ENCODE peak calls at places on chromosomes 6 and 20, in seven cellular contexts. I is trophoblast cell, E is neuronal stem cell, B is mesendoderm, M is mesenchymal stem cell, C is IMR-90, Q is H1. U is an unnamed sample.

GRCh38 chr6:90319979-90320667 is 23.5 kb upstream of the BACH2 start:
- DNase-seq in E (no peak), C (no peak), B (no peak), I (no peak), M (no peak), Q (no peak), U (no peak)

GRCh38 chr6:166898910-166899309 is 57.4 kb downstream of the RNASET2 start:
- DNase-seq in C (no peak), Q (no peak), B (no peak), E (no peak), I (no peak), M (no peak), U (no peak)

GRCh38 chr6:53361549-53362031 is 12.8 kb upstream of the ELOVL5 start:
- DNase-seq in Q (no peak), E (no peak), M (no peak), C (peak), I (no peak), B (peak), U (no peak)

GRCh38 chr6:116190550-116190949 is 63.3 kb downstream of the TSPYL4 start:
- DNase-seq in C (peak), M (no peak), Q (no peak), E (no peak), I (no peak), B (no peak), U (no peak)

GRCh38 chr6:169640347-169640972 is 61.4 kb downstream of the WDR27 start:
- DNase-seq in E (no peak), M (no peak), C (peak), B (no peak), Q (no peak), I (no peak), U (peak)

GRCh38 chr6:23705691-23706090 is 420.3 kb upstream of the NRSN1 start:
- DNase-seq in B (no peak), Q (no peak), I (no peak), E (no peak), C (no peak), M (no peak), U (no peak)

GRCh38 chr6:140051521-140052455 is 677.3 kb upstream of the CITED2 start:
- DNase-seq in M (peak), E (no peak), B (no peak), Q (no peak), C (peak), I (peak), U (no peak)

GRCh38 chr20:46055269-46055668 is 26.3 kb downstream of the SLC12A5 start:
- DNase-seq in E (no peak), C (no peak), Q (no peak), B (no peak), M (no peak), I (no peak), U (no peak)

GRCh38 chr6:168371185-168371584 is 51.6 kb upstream of the DACT2 start:
- DNase-seq in B (no peak), I (no peak), E (no peak), M (no peak), Q (no peak), C (no peak), U (no peak)

GRCh38 chr6:34414999-34415858 is 10.6 kb downstream of the RPS10 start:
- DNase-seq in B (peak), M (peak), Q (no peak), E (no peak), C (peak), I (no peak), U (no peak)

GRCh38 chr20:5657190-5657872 is 92.9 kb upstream of the SHLD1 start:
- DNase-seq in E (no peak), Q (no peak), B (no peak), I (peak), C (peak), M (peak), U (no peak)

GRCh38 chr6:485655-486054 is 94.1 kb downstream of the IRF4 start:
- DNase-seq in E (no peak), B (no peak), M (no peak), Q (no peak), I (no peak), C (no peak), U (no peak)

DNA sequence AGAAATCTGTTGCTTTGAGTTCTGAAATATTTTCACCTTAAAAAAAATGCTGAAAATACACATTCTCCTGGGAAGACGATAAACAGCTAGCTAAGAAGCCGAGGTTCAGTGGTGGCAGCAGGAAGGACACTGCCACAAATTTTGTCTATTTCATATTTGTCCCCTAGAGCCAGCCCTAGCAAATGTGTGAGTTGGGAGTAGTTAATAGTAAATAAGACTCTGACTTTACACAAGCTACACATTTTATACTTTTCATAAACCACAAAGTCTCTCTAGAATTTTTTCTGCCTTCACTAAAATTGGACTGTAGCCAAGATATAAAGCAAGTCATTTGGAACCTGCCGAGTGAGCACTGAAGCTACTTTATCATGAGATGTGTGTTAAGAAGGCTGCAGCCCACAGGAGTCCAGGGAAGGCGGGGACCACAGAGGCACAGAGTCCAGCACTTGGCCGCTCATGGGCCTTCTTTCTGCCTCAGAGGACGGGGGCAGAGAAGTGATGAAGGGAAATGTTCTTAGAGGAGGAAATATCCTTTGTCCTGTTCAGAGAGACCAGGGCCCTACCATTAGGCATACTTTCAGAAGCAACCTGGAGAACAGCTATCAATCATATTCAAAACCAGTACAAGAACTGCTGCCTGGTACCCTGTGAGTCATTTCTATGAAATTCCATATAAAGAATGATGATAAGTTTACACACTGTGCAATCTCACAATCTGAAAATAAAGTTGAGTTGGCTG is 241.7 kb upstream of the TAB2 start:
- DNase-seq in M (no peak), Q (no peak), I (no peak), C (peak), B (no peak), E (no peak), U (no peak)
- H3K4ac ChIP-seq in M (no peak), Q (no peak), I (no peak), C (no peak), B (no peak), E (no peak), U (no peak)

GRCh38 chr20:53214392-53214791 is 242.2 kb downstream of the TSHZ2 start:
- DNase-seq in Q (no peak), C (no peak), E (no peak), M (no peak), I (no peak), B (no peak), U (no peak)

GRCh38 chr20:53208110-53208908 is 236.2 kb downstream of the TSHZ2 start:
- DNase-seq in Q (peak), M (no peak), E (peak), C (no peak), B (peak), I (no peak), U (peak)

GRCh38 chr20:53210041-53210440 is 237.9 kb downstream of the TSHZ2 start:
- DNase-seq in C (no peak), E (no peak), B (no peak), M (no peak), Q (no peak), I (no peak), U (no peak)

GRCh38 chr20:53212018-53212417 is 239.9 kb downstream of the TSHZ2 start:
- DNase-seq in Q (no peak), E (no peak), I (no peak), C (no peak), B (no peak), M (no peak), U (no peak)

GRCh38 chr20:53210931-53211330 is 238.8 kb downstream of the TSHZ2 start:
- DNase-seq in M (no peak), B (no peak), E (no peak), I (no peak), C (no peak), Q (no peak), U (no peak)
- H3K4ac ChIP-seq in M (no peak), B (no peak), E (no peak), I (no peak), C (no peak), Q (no peak), U (no peak)

GRCh38 chr6:155399062-155399746 is 56.4 kb downstream of the NOX3 start:
- DNase-seq in C (no peak), Q (no peak), E (no peak), B (no peak), M (no peak), I (no peak), U (no peak)
- H3K4ac ChIP-seq in C (no peak), Q (no peak), E (no peak), B (no peak), M (no peak), I (no peak), U (no peak)

GRCh38 chr20:35901678-35902544 is 52.4 kb downstream of the SCAND1 start:
- DNase-seq in E (no peak), B (no peak), I (peak), Q (no peak), C (peak), M (peak), U (no peak)
- H3K4ac ChIP-seq in E (peak), B (no peak), I (no peak), Q (no peak), C (peak), M (no peak), U (no peak)

DNA sequence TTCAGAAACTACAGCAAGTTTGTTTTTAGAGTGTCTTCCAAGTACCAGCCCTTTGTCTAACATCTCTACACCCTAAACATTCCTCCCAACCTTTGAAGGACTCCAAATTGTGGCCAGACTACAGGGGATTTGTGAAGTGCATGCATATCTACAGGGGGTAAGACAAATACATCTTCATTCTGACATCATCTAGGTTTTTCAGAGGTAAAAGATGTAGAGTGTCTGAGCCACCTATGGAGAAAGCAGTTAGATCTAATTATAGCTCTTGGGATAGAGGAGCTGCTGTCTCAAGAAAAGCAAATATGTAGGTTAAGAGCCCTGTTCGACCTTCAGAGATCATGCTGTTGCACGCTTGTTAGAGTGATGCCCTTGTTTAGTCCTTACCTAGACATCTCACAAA is 617.7 kb upstream of the AGPAT4 start:
- DNase-seq in Q (no peak), E (no peak), B (peak), I (no peak), C (no peak), M (no peak), U (no peak)
- H3K4ac ChIP-seq in Q (no peak), E (no peak), B (no peak), I (no peak), C (no peak), M (no peak), U (no peak)

GRCh38 chr6:45460166-45460565 is 82.4 kb upstream of the SUPT3H start:
- DNase-seq in C (no peak), Q (no peak), B (no peak), E (no peak), M (no peak), I (no peak), U (no peak)

GRCh38 chr6:45455408-45455807 is 77.7 kb upstream of the SUPT3H start:
- DNase-seq in I (no peak), E (no peak), B (no peak), M (no peak), Q (no peak), C (no peak), U (no peak)

GRCh38 chr6:45454008-45454911 is 76.5 kb upstream of the SUPT3H start:
- DNase-seq in M (peak), C (peak), E (no peak), Q (no peak), B (peak), I (no peak), U (no peak)

GRCh38 chr6:45458672-45459071 is 80.9 kb upstream of the SUPT3H start:
- DNase-seq in B (no peak), M (peak), E (no peak), C (no peak), I (no peak), Q (no peak), U (no peak)

GRCh38 chr6:45457141-45457540 is 79.4 kb upstream of the SUPT3H start:
- DNase-seq in I (no peak), E (no peak), B (no peak), Q (no peak), C (no peak), M (no peak), U (no peak)
- H3K4ac ChIP-seq in I (no peak), E (no peak), B (no peak), Q (no peak), C (peak), M (no peak), U (no peak)

DNA sequence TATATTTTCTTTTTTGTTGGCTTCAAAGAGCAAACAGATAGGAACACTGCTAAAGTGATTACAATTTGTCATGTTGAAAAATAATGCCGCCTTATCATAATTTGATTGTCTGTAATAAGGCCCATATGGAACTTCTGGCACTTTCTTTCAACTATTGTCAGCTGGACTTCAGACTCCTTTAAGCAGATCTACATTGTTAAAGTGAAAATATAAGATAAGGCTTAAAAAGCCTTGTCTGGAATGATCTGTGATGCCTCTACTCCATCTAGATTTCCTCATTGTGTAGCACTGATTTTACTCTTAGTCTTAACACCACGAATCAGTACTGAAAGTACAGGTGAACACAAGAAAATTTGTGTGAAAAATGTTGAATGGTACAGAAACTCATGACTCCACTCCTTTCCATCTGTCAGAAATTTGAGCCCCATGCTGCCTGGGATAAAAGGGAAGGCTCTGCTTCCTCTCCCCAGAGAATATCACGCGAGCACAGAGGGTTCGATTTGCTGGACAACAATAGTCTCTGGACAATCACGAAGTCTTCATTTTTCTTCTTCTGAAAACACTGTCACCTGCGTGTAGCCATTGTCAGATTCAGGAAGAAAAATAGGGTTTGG is 56.0 kb downstream of the BCAS1 start:
- DNase-seq in C (no peak), B (no peak), E (no peak), Q (no peak), I (no peak), M (no peak), U (no peak)
- H3K4ac ChIP-seq in C (no peak), B (no peak), E (no peak), Q (no peak), I (no peak), M (no peak), U (no peak)

DNA sequence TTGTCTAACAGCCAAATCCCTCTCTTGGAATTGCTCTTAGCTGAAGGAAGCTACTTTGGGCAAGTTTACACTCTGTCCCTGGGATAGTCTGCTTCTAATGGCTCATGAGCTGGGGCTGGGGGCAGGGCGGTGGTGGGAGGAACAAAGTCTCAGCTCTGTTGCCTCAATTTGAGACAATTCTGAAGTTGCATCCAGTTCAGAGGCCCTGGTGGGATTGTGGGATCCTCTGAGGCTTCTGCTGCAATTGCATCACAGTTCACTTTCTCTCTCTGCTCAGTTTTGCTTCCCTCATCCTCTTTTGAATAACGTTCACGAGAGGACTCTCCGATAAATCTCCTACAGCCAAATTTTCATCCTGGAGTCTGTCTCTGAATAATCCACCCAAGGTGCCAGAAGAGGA is 440.6 kb upstream of the SLC35B3 start:
- DNase-seq in E (no peak), M (no peak), C (no peak), I (no peak), B (no peak), Q (no peak), U (no peak)
- H3K4ac ChIP-seq in E (no peak), M (no peak), C (no peak), I (no peak), B (no peak), Q (no peak), U (no peak)

GRCh38 chr20:35226775-35227681 is 538 bp downstream of the MMP24 start:
- DNase-seq in E (peak), C (peak), Q (peak), I (peak), M (peak), B (peak), U (peak)
- H3K4ac ChIP-seq in E (no peak), C (no peak), Q (no peak), I (no peak), M (no peak), B (no peak), U (no peak)

GRCh38 chr6:96066376-96066775 is 50.6 kb downstream of the FUT9 start:
- DNase-seq in B (no peak), E (no peak), M (no peak), I (peak), Q (no peak), C (no peak), U (no peak)
- H3K4ac ChIP-seq in B (no peak), E (no peak), M (no peak), I (no peak), Q (no peak), C (no peak), U (no peak)